ENCODE peak calls at places on chromosomes 5 and 9, in ten cellular contexts. C is body of pancreas; U is heart left ventricle; T is HS-5; F is activated T-helper 1 cell treated with Interleukin-2 at 50 U/mL for 16 hours; W is fibroblast of the conjunctiva; O is left lung; V is nephron progenitor cell; H is activated CD4-positive, alpha-beta T cell treated with anti-CD3 and anti-CD28 coated beads for 1 hour; N is K562. A is an unnamed sample.

GRCh38 chr9:114721491-114722362 is 39.7 kb upstream of the TEX48 start:
- DNase-seq in U (no peak), W (no peak), O (no peak), N (no peak), F (no peak), H (no peak), V (no peak), C (no peak), T (peak), A (no peak)

GRCh38 chr9:12771891-12772290 is 2.9 kb upstream of the LURAP1L start:
- DNase-seq in H (no peak), C (no peak), N (no peak), F (no peak), O (no peak), T (no peak), V (no peak), U (no peak), W (no peak), A (no peak)

GRCh38 chr9:116632990-116633441 is 54.1 kb upstream of the TRIM32 start:
- DNase-seq in H (no peak), O (no peak), F (no peak), U (no peak), V (no peak), C (no peak), W (no peak), N (no peak), T (peak), A (no peak)

GRCh38 chr9:136978073-136978864 is 965 bp downstream of the PTGDS start:
- DNase-seq in C (peak), F (peak), N (peak), H (peak), U (peak), O (no peak), W (no peak), V (peak), T (no peak), A (no peak)

GRCh38 chr9:130176760-130177159 is 4.6 kb downstream of the NCS1 start:
- DNase-seq in U (no peak), W (no peak), C (no peak), F (no peak), N (no peak), T (no peak), O (no peak), H (no peak), V (no peak), A (no peak)

GRCh38 chr9:134493471-134494272 is 147.9 kb upstream of the COL5A1 start:
- DNase-seq in W (no peak), C (no peak), F (no peak), O (peak), V (no peak), U (peak), H (no peak), N (no peak), T (no peak), A (no peak)

GRCh38 chr9:129656795-129657390 is 8.6 kb upstream of the PRRX2 start:
- DNase-seq in W (no peak), F (no peak), H (no peak), T (peak), U (no peak), V (no peak), C (no peak), O (no peak), N (no peak), A (peak)

GRCh38 chr9:117555964-117556629 is 141.2 kb upstream of the ASTN2 start:
- DNase-seq in F (no peak), T (no peak), W (peak), U (no peak), H (no peak), N (peak), C (peak), V (no peak), O (peak), A (peak)

GRCh38 chr9:130692365-130692764 is 1.2 kb upstream of the EXOSC2 start:
- DNase-seq in C (no peak), O (no peak), U (peak), W (no peak), H (no peak), F (no peak), V (peak), T (no peak), N (no peak), A (no peak)

GRCh38 chr9:36995927-36996471 is 38.1 kb downstream of the PAX5 start:
- DNase-seq in W (peak), T (no peak), C (peak), V (peak), N (peak), O (no peak), U (peak), H (peak), F (peak), A (peak)

GRCh38 chr5:35741126-35741711 is 115.5 kb upstream of the IL7R start:
- DNase-seq in T (peak), O (no peak), F (no peak), U (no peak), H (no peak), W (no peak), N (no peak), V (no peak), C (no peak), A (no peak)

GRCh38 chr9:21836437-21837161 is 34.2 kb downstream of the MTAP start:
- DNase-seq in V (no peak), U (no peak), T (peak), W (peak), N (no peak), O (no peak), C (no peak), F (no peak), H (no peak), A (peak)

GRCh38 chr5:104914536-104915070 is 1352.0 kb upstream of the NUDT12 start:
- DNase-seq in C (no peak), O (no peak), F (no peak), T (no peak), U (no peak), H (no peak), V (no peak), W (no peak), N (no peak), A (no peak)

GRCh38 chr5:43631182-43631910 is 28.4 kb downstream of the NNT start:
- DNase-seq in O (no peak), C (peak), V (peak), W (peak), U (no peak), H (no peak), N (peak), F (no peak), T (peak), A (no peak)

GRCh38 chr9:70083429-70083828 is 39.8 kb downstream of the MAMDC2 start:
- DNase-seq in F (no peak), H (no peak), C (no peak), V (no peak), U (no peak), N (no peak), O (no peak), W (no peak), T (no peak), A (no peak)

GRCh38 chr5:105767265-105767664 is 1903.5 kb downstream of the EFNA5 start:
- DNase-seq in T (peak), N (no peak), V (no peak), W (no peak), H (no peak), O (no peak), C (no peak), F (no peak), U (no peak), A (no peak)

GRCh38 chr5:22835630-22836029 is 17.5 kb downstream of the CDH12 start:
- DNase-seq in U (no peak), O (no peak), N (no peak), C (no peak), V (no peak), T (no peak), W (no peak), H (no peak), F (no peak), A (no peak)

GRCh38 chr5:62354028-62354874 is 48.2 kb downstream of the KIF2A start:
- DNase-seq in N (peak), V (no peak), F (no peak), U (no peak), O (no peak), T (no peak), C (peak), W (peak), H (no peak), A (peak)

GRCh38 chr5:6399978-6400910 is 21.9 kb upstream of the MED10 start:
- DNase-seq in O (no peak), F (no peak), T (peak), V (no peak), N (no peak), C (no peak), U (no peak), H (no peak), W (no peak), A (peak)

A was measured in SJSA1.